ENCODE peak calls at places on chromosomes 3 and 15, in ten cellular contexts. M is endothelial cell of umbilical vein, H is spleen, E is breast epithelium, J is Panc1, F is sigmoid colon, V is prostate gland, S is K562, G is stomach, U is transverse colon. K is an unnamed sample.

GRCh38 chr3:132843851-132844565 is 121.8 kb upstream of the NPHP3 start:
- DNase-seq in M (no peak), H (no peak), E (no peak), J (no peak), F (no peak), V (no peak), S (no peak), G (no peak), U (no peak), K (no peak)

GRCh38 chr3:197476126-197476525 is 79.6 kb downstream of the BDH1 start:
- DNase-seq in M (peak), H (no peak), E (no peak), J (no peak), F (no peak), V (no peak), S (no peak), G (no peak), U (no peak), K (no peak)

GRCh38 chr15:54707805-54708752 is 488.7 kb downstream of the RSL24D1 start:
- DNase-seq in M (no peak), H (peak), E (no peak), J (no peak), F (peak), V (no peak), S (no peak), G (no peak), U (no peak), K (no peak)

GRCh38 chr15:72785452-72786243 is 2.1 kb upstream of the ADPGK start:
- DNase-seq in M (no peak), H (no peak), E (no peak), J (no peak), F (no peak), V (no peak), S (no peak), G (no peak), U (peak), K (no peak)

GRCh38 chr3:29373016-29373690 is 92.3 kb downstream of the RBMS3 start:
- DNase-seq in M (peak), H (no peak), E (no peak), J (no peak), F (no peak), V (no peak), S (no peak), G (no peak), U (no peak), K (no peak)

GRCh38 chr3:123272547-123272946 is 70.8 kb downstream of the SEC22A start:
- DNase-seq in M (no peak), H (no peak), E (no peak), J (no peak), F (no peak), V (no peak), S (peak), G (no peak), U (no peak), K (no peak)

GRCh38 chr15:101201411-101202174 is 50.3 kb downstream of the CHSY1 start:
- DNase-seq in M (peak), H (peak), E (peak), J (peak), F (peak), V (peak), S (peak), G (peak), U (peak), K (peak)

GRCh38 chr3:127412578-127413317 is 124.9 kb upstream of the PRR20G start:
- DNase-seq in M (no peak), H (peak), E (no peak), J (no peak), F (peak), V (no peak), S (no peak), G (no peak), U (peak), K (no peak)

GRCh38 chr3:119571688-119572087 is 7.6 kb upstream of the ADPRH start:
- DNase-seq in M (peak), H (no peak), E (no peak), J (no peak), F (no peak), V (no peak), S (no peak), G (no peak), U (no peak), K (no peak)

GRCh38 chr3:197352382-197352781 is 54.0 kb upstream of the DLG1 start:
- DNase-seq in M (no peak), H (no peak), E (no peak), J (no peak), F (peak), V (peak), S (no peak), G (peak), U (peak), K (no peak)

GRCh38 chr3:14741510-14741909 is 66.6 kb downstream of the C3orf20 start:
- DNase-seq in M (no peak), H (no peak), E (no peak), J (no peak), F (no peak), V (no peak), S (no peak), G (no peak), U (no peak), K (no peak)

GRCh38 chr3:145557405-145557804 is 603.6 kb downstream of the PLOD2 start:
- DNase-seq in M (no peak), H (no peak), E (no peak), J (no peak), F (no peak), V (no peak), S (no peak), G (no peak), U (no peak), K (no peak)

GRCh38 chr15:74642724-74643367 is 27.2 kb downstream of the CLK3 start:
- DNase-seq in M (peak), H (no peak), E (no peak), J (no peak), F (no peak), V (peak), S (peak), G (peak), U (peak), K (no peak)

GRCh38 chr15:79816565-79816964 is 80.2 kb downstream of the MTHFS start:
- DNase-seq in M (no peak), H (no peak), E (no peak), J (no peak), F (no peak), V (no peak), S (no peak), G (no peak), U (no peak), K (no peak)

GRCh38 chr3:37099469-37099868 is 74.9 kb downstream of the LRRFIP2 start:
- DNase-seq in M (no peak), H (no peak), E (no peak), J (no peak), F (no peak), V (no peak), S (no peak), G (no peak), U (no peak), K (no peak)

GRCh38 chr3:88219138-88219792 is 69.5 kb downstream of the C3orf38 start:
- DNase-seq in M (peak), H (no peak), E (no peak), J (no peak), F (no peak), V (no peak), S (peak), G (peak), U (peak), K (no peak)

GRCh38 chr15:38520035-38520434 is 44.6 kb downstream of the RASGRP1 start:
- DNase-seq in M (no peak), H (no peak), E (no peak), J (no peak), F (no peak), V (no peak), S (no peak), G (no peak), U (no peak), K (no peak)

GRCh38 chr15:42081463-42081830 is 12.9 kb downstream of the PLA2G4D start:
- DNase-seq in M (no peak), H (no peak), E (no peak), J (no peak), F (no peak), V (no peak), S (no peak), G (peak), U (peak), K (no peak)

GRCh38 chr3:64209866-64210609 is 15.2 kb downstream of the PRICKLE2 start:
- DNase-seq in M (peak), H (no peak), E (peak), J (no peak), F (peak), V (peak), S (no peak), G (peak), U (peak), K (no peak)

GRCh38 chr3:99218468-99218867 is 317.0 kb upstream of the DCBLD2 start:
- DNase-seq in M (no peak), H (no peak), E (no peak), J (no peak), F (no peak), V (no peak), S (no peak), G (no peak), U (no peak), K (peak)

DNA sequence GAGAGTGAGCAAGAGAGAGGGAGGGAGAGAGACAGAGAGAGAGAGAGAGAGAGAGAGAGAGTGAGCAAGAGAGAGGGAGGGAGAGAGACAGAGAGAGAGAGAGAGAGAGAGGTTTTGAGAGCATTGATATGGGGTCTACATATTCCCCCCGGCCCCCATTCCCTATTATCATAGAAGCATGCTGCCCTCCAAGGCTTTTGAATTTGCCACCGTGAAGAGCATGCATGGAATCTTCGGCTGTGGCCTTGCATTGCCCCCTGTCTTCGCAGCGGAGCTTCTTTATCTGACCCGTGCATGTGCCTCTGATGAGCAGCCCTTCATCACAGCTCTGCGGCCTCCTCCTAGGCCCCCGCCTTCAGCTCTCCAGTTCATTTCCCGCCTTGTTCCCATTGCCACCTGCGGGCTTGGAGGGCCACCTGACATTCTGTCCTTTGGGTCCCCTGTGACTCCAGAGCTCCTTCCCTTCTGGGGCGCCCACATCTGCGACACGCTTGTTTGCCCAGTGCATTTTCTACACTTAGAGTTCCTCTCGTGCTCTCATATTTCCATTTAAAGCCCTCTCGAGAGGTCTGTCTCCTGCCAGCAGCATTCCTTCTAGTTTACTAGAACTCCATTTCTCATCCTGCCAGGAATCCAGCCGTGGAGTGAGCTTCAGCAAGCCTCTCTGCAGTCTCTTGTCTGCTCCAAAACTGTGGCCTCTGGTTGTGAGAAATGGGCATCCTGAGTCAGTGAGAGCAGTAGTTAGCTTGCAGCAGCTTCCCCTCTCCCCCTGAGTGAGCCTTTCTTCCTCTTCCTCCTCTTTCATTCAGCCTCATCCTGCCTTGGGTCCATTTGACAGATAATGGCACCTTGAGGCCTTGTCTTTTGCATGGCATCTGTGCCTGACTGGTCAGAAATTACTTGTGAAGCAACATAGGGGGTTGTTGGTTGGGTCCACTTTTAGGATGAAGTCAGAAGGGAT is 25.3 kb downstream of the LPP start:
- DNase-seq in M (no peak), H (no peak), E (no peak), J (no peak), F (peak), V (peak), S (no peak), G (no peak), U (no peak), K (no peak)
- TF ChIP-seq POLR2AphosphoS5 in M (no peak), H (peak), E (no peak), J (no peak), F (peak), V (peak), S (no peak), G (peak), U (no peak), K (no peak)

GRCh38 chr3:172522871-172523818 is at the start of gene TNFSF10:
- DNase-seq in M (peak), H (peak), E (peak), J (no peak), F (peak), V (peak), S (peak), G (peak), U (peak), K (no peak)

GRCh38 chr3:172528677-172529076 is 5.4 kb upstream of the TNFSF10 start:
- DNase-seq in M (no peak), H (no peak), E (no peak), J (no peak), F (no peak), V (no peak), S (no peak), G (no peak), U (no peak), K (no peak)

GRCh38 chr3:172524611-172525010 is 1.4 kb upstream of the TNFSF10 start:
- DNase-seq in M (no peak), H (no peak), E (no peak), J (no peak), F (no peak), V (no peak), S (no peak), G (no peak), U (no peak), K (no peak)

GRCh38 chr3:172520332-172520831 is 2.8 kb downstream of the TNFSF10 start:
- DNase-seq in M (peak), H (no peak), E (no peak), J (no peak), F (no peak), V (peak), S (no peak), G (no peak), U (no peak), K (no peak)

GRCh38 chr3:172525116-172525613 is 1.9 kb upstream of the TNFSF10 start:
- DNase-seq in M (no peak), H (no peak), E (no peak), J (no peak), F (no peak), V (no peak), S (no peak), G (no peak), U (no peak), K (no peak)
- TF ChIP-seq POLR2AphosphoS5 in M (no peak), H (no peak), E (no peak), J (no peak), F (no peak), V (no peak), S (no peak), G (no peak), U (no peak), K (no peak)

DNA sequence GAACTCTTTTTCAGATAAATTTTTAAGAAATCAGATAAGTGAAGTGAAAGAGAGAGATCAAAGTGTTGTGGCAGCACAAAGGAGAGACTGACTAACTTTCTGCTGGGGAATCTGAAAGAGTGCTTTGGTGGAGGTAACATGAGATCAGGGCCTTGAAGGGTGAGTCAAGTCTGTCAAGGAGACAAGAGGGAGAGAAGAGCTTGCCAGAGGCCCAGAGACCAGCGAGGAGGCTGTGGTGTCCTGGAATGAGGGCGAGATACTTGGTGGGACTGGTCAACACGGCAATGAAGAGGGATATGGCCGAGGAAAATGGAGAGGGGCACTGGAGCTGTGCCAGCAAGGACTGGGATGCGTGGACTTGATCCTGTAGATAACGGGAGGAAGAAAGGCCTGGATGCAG is 4.6 kb downstream of the TADA3 start:
- DNase-seq in M (no peak), H (no peak), E (no peak), J (no peak), F (no peak), V (no peak), S (no peak), G (no peak), U (no peak), K (no peak)
- TF ChIP-seq POLR2AphosphoS5 in M (no peak), H (no peak), E (no peak), J (no peak), F (no peak), V (no peak), S (no peak), G (no peak), U (no peak), K (no peak)

DNA sequence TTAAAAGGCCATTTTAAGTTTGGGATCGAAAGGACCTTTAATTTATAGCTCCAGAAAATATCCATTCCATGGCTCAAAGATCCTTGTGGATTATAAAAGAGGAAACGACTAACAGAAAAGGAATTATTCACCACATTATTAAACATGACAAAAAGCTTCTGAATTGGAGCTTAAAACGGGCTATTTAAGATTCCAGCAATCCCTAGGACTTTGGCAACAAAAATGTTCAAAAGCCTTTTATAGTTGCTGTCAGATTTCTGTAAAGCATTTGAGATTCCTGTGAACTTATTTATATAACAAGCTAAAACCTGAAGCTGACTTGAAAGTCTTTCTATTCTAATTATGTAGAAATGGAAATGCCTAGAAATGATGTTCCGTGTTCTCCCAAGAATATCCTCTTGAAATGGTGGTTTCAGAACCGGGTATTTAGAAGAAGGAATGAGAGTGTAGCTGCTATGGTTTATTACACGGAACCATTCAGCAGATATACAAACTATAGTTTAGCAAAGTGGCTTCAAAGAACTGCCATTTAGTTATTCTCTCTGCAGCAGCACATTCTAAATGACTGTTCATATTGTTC is 961.8 kb downstream of the FHIT start:
- DNase-seq in M (no peak), H (no peak), E (no peak), J (no peak), F (no peak), V (no peak), S (no peak), G (no peak), U (no peak), K (no peak)
- TF ChIP-seq POLR2AphosphoS5 in M (no peak), H (no peak), E (no peak), J (no peak), F (no peak), V (no peak), S (no peak), G (no peak), U (no peak), K (no peak)

DNA sequence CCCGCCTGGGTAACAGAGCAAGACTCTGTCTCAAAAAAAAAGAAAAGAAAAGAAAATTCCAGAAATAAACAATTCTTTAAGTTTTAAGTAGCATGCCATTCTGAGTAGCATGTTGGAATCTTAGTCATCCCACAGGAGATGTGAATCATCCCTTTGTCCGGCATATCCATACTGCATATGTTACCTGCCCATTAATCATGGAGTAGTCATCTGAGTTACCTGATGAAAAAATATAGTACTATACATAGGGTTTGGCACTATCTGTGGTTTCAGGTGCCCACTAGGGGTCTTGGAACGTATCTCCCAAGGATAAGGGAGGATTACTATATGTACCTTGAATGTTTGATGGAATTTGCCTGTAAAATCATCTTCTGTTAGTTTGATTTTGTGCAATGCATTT is 6.3 kb upstream of the CCR4 start:
- DNase-seq in M (no peak), H (no peak), E (no peak), J (no peak), F (no peak), V (no peak), S (no peak), G (no peak), U (no peak), K (peak)
- TF ChIP-seq POLR2AphosphoS5 in M (no peak), H (no peak), E (no peak), J (no peak), F (no peak), V (no peak), S (no peak), G (no peak), U (no peak), K (no peak)

DNA sequence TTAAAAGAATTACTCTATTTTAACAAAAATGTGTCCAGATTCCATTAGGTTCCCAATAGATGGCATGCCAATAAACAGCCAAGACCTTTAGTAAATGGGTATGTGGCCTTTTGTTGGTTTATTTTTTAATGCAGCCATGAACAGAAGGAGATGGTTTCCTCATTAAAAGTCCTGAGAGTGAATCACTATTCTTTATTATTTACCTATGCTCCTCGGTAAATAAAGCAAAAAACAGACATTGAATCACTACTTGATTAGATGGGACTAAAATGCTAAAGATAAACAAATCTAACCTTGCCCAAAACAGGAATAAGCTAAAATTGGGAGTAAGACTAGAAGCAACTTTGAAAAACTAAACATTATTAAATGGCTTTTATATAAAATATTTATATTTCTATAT is 94.2 kb downstream of the TNIK start:
- DNase-seq in M (no peak), H (no peak), E (no peak), J (no peak), F (no peak), V (no peak), S (no peak), G (no peak), U (no peak), K (no peak)
- TF ChIP-seq POLR2AphosphoS5 in M (no peak), H (no peak), E (no peak), J (no peak), F (no peak), V (no peak), S (no peak), G (no peak), U (no peak), K (no peak)